ENCODE peak calls at places on chromosome 3, in six cellular contexts. O is mucosa of descending colon; E is bronchial epithelial cell; B is ACHN; T is activated CD8-positive, alpha-beta memory T cell treated with anti-CD3 and anti-CD28 coated beads for 48 hours; Z is H54. W is an unnamed sample.

GRCh38 chr3:170356596-170357175 is 829 bp upstream of the SKIL start:
- DNase-seq in Z (peak), O (peak), T (peak), B (peak), E (peak), W (peak)

GRCh38 chr3:102092617-102093466 is 243.5 kb downstream of the NFKBIZ start:
- DNase-seq in T (no peak), Z (no peak), B (peak), O (no peak), E (peak), W (peak)

GRCh38 chr3:119352235-119352634 is 58.1 kb downstream of the ARHGAP31 start:
- DNase-seq in B (no peak), E (peak), O (no peak), T (no peak), Z (no peak), W (peak)

GRCh38 chr3:181782306-181782924 is 70.7 kb downstream of the SOX2 start:
- DNase-seq in Z (peak), O (no peak), B (peak), E (peak), T (no peak), W (peak)

GRCh38 chr3:71680588-71680987 is 44.6 kb downstream of the EIF4E3 start:
- DNase-seq in O (no peak), B (no peak), E (peak), Z (peak), T (no peak), W (peak)

GRCh38 chr3:55473788-55474187 is 13.3 kb downstream of the WNT5A start:
- DNase-seq in Z (no peak), O (no peak), E (no peak), T (no peak), B (no peak), W (no peak)

GRCh38 chr3:15711281-15711680 is 86.5 kb downstream of the ANKRD28 start:
- DNase-seq in E (no peak), B (no peak), Z (no peak), T (no peak), O (no peak), W (no peak)

GRCh38 chr3:192409838-192410683 is 317.3 kb downstream of the FGF12 start:
- DNase-seq in B (peak), Z (peak), O (no peak), E (no peak), T (no peak), W (peak)

GRCh38 chr3:51630513-51630912 is 40.5 kb upstream of the TEX264 start:
- DNase-seq in Z (no peak), B (no peak), O (no peak), T (no peak), E (no peak), W (no peak)

GRCh38 chr3:152175576-152175883 is 93.2 kb upstream of the MBNL1 start:
- DNase-seq in E (peak), T (no peak), O (no peak), B (no peak), Z (no peak), W (peak)

GRCh38 chr3:109178701-109179100 is 42.2 kb downstream of the C3orf85 start:
- DNase-seq in T (no peak), Z (no peak), E (no peak), B (no peak), O (no peak), W (peak)

GRCh38 chr3:59001675-59002074 is 48.1 kb downstream of the CFAP20DC start:
- DNase-seq in E (no peak), O (no peak), B (no peak), T (no peak), Z (no peak), W (no peak)

GRCh38 chr3:136195258-136196063 is 674 bp downstream of the MSL2 start:
- DNase-seq in E (no peak), O (peak), B (peak), Z (no peak), T (peak), W (no peak)

GRCh38 chr3:198112031-198112430 is 152.0 kb downstream of the LMLN start:
- DNase-seq in O (no peak), B (no peak), T (no peak), Z (no peak), E (no peak), W (no peak)

GRCh38 chr3:132573657-132574260 is 23.3 kb upstream of the ACKR4 start:
- DNase-seq in T (no peak), E (no peak), Z (no peak), O (no peak), B (no peak), W (no peak)

GRCh38 chr3:58804914-58805313 is 138.3 kb upstream of the FAM3D start:
- DNase-seq in E (no peak), T (no peak), Z (no peak), O (no peak), B (no peak), W (no peak)

GRCh38 chr3:110243081-110243480 is 828.5 kb upstream of the NECTIN3 start:
- DNase-seq in T (no peak), Z (no peak), E (peak), B (no peak), O (no peak), W (no peak)

GRCh38 chr3:61812517-61812916 is 251.1 kb downstream of the PTPRG start:
- DNase-seq in Z (no peak), B (no peak), O (no peak), T (no peak), E (no peak), W (no peak)

GRCh38 chr3:59573911-59574310 is 524.1 kb upstream of the CFAP20DC start:
- DNase-seq in B (no peak), T (no peak), E (peak), Z (no peak), O (no peak), W (peak)

GRCh38 chr3:18432752-18433151 is 7.6 kb upstream of the SATB1 start:
- DNase-seq in E (no peak), B (no peak), Z (no peak), T (no peak), O (no peak), W (no peak)

GRCh38 chr3:136750209-136750921 is 1.8 kb downstream of the STAG1 start:
- DNase-seq in E (no peak), O (no peak), Z (no peak), T (no peak), B (peak), W (peak)

GRCh38 chr3:167102071-167102470 is 278.0 kb downstream of the ZBBX start:
- DNase-seq in Z (no peak), B (peak), O (no peak), T (no peak), E (no peak), W (peak)

GRCh38 chr3:4426782-4427344 is 40.2 kb downstream of the SUMF1 start:
- DNase-seq in T (no peak), Z (peak), O (no peak), E (peak), B (peak), W (peak)

GRCh38 chr3:117793684-117794304 is 1084.2 kb downstream of the TUSC7 start:
- DNase-seq in T (no peak), B (no peak), Z (no peak), O (no peak), E (no peak), W (no peak)

GRCh38 chr3:39096775-39097174 is 10.7 kb downstream of the GORASP1 start:
- DNase-seq in O (no peak), E (no peak), B (no peak), Z (no peak), T (no peak), W (peak)

GRCh38 chr3:193894121-193894863 is 241.7 kb upstream of the HES1 start:
- DNase-seq in Z (no peak), O (peak), T (no peak), E (no peak), B (no peak), W (peak)